ENCODE peak calls at places on chromosomes 4 and X, in nine cellular contexts. T, W, Z, M, N, I, J, R and Q are unnamed samples.

GRCh38 chr4:37490391-37491347 is 195.5 kb downstream of the RELL1 start:
- ATAC-seq in T (no peak), W (no peak), Z (peak; percentile 67), M (no peak), N (no peak), I (peak; percentile 57), J (no peak), R (no peak), Q (no peak)

GRCh38 chrX:118216086-118216485 is 99.5 kb upstream of the KLHL13 start:
- ATAC-seq in T (no peak), W (no peak), Z (no peak), M (no peak), N (no peak), I (no peak), J (no peak), R (no peak), Q (no peak)

GRCh38 chr4:8128096-8128856 is 30.3 kb downstream of the ABLIM2 start:
- ATAC-seq in T (no peak), W (no peak), Z (no peak), M (no peak), N (no peak), I (no peak), J (no peak), R (no peak), Q (no peak)

GRCh38 chr4:166386491-166387367 is 513.7 kb downstream of the TLL1 start:
- ATAC-seq in T (no peak), W (no peak), Z (no peak), M (no peak), N (no peak), I (no peak), J (no peak), R (no peak), Q (no peak)

GRCh38 chrX:19776753-19777152 is 110.6 kb downstream of the SH3KBP1 start:
- ATAC-seq in T (peak; percentile 66), W (peak; percentile 69), Z (no peak), M (peak; percentile 47), N (no peak), I (no peak), J (peak; percentile 64), R (peak; percentile 60), Q (peak; percentile 64)

GRCh38 chr4:38868055-38868965 is 704 bp downstream of the FAM114A1 start:
- ATAC-seq in T (no peak), W (no peak), Z (peak; percentile 68), M (peak; percentile 12), N (peak; percentile 30), I (peak; percentile 59), J (peak; percentile 13), R (peak; percentile 20), Q (no peak)

GRCh38 chr4:87079967-87080366 is 140.5 kb downstream of the KLHL8 start:
- ATAC-seq in T (no peak), W (no peak), Z (no peak), M (no peak), N (no peak), I (no peak), J (no peak), R (no peak), Q (no peak)

GRCh38 chrX:154546354-154547244 is at the start of gene G6PD:
- ATAC-seq in T (peak; percentile 52), W (peak; percentile 60), Z (peak; percentile 91), M (peak; percentile 54), N (peak; percentile 78), I (peak; percentile 85), J (peak; percentile 84), R (peak; percentile 27), Q (peak; percentile 76)

GRCh38 chrX:68433155-68433980 is at the start of gene OPHN1:
- ATAC-seq in T (no peak), W (peak; percentile 60), Z (peak; percentile 98), M (no peak), N (peak; percentile 88), I (peak; percentile 96), J (no peak), R (no peak), Q (peak; percentile 52)